ENCODE peak calls at places on chromosome 1, in nine cellular contexts. P, K, N, S, H, B, Z, Y and D are unnamed samples.

GRCh38 chr1:207459008-207459407 is 4.9 kb downstream of the CR2 start:
- DNase-seq in K (peak), Y (no peak), B (no peak), N (no peak), S (no peak), Z (no peak), H (no peak), P (no peak), D (no peak)

GRCh38 chr1:62530516-62531154 is 66.7 kb upstream of the ANGPTL3 start:
- DNase-seq in B (no peak), K (no peak), H (peak), P (peak), S (no peak), N (no peak), Y (peak), Z (no peak), D (no peak)

GRCh38 chr1:62321438-62321837 is 2.2 kb upstream of the KANK4 start:
- DNase-seq in H (peak), Z (peak), B (no peak), P (no peak), S (no peak), N (no peak), Y (no peak), K (no peak), D (no peak)

GRCh38 chr1:232937741-232938375 is 12.6 kb upstream of the NTPCR start:
- DNase-seq in S (no peak), N (peak), Z (peak), P (no peak), K (no peak), Y (no peak), H (no peak), B (no peak), D (no peak)

GRCh38 chr1:6592441-6592840 is 10.2 kb downstream of the KLHL21 start:
- DNase-seq in P (no peak), N (no peak), B (no peak), H (no peak), Z (no peak), K (no peak), S (no peak), Y (no peak), D (no peak)

GRCh38 chr1:67570473-67571143 is 114.4 kb upstream of the GADD45A start:
- DNase-seq in P (no peak), Y (peak), S (no peak), B (no peak), K (no peak), H (peak), Z (peak), N (no peak), D (no peak)

GRCh38 chr1:155081472-155082300 is 3.0 kb downstream of the EFNA3 start:
- DNase-seq in Y (no peak), S (no peak), B (no peak), N (no peak), K (peak), Z (no peak), P (no peak), H (no peak), D (no peak)

GRCh38 chr1:180182721-180183311 is 28.1 kb downstream of the QSOX1 start:
- DNase-seq in H (no peak), S (no peak), K (no peak), Z (no peak), N (peak), Y (no peak), B (no peak), P (no peak), D (no peak)

GRCh38 chr1:248811514-248812490 is 13.9 kb downstream of the SH3BP5L start:
- DNase-seq in S (no peak), K (no peak), N (no peak), H (no peak), B (no peak), Y (no peak), Z (no peak), P (no peak), D (no peak)

GRCh38 chr1:26996024-26996423 is 2.5 kb downstream of the TRNP1 start:
- DNase-seq in K (no peak), P (no peak), Y (no peak), B (no peak), Z (peak), S (no peak), H (peak), N (no peak), D (no peak)

GRCh38 chr1:29129916-29130315 is 6.2 kb upstream of the TMEM200B start:
- DNase-seq in N (no peak), Z (no peak), B (no peak), K (no peak), S (no peak), Y (no peak), H (no peak), P (no peak), D (no peak)

GRCh38 chr1:206839857-206840256 is 25.6 kb upstream of the IL20 start:
- DNase-seq in K (no peak), S (no peak), B (no peak), Y (peak), Z (peak), H (peak), N (no peak), P (no peak), D (no peak)

GRCh38 chr1:92538413-92539061 is 51.8 kb upstream of the GFI1 start:
- DNase-seq in P (no peak), N (no peak), S (no peak), Z (no peak), Y (peak), H (no peak), K (no peak), B (no peak), D (no peak)

GRCh38 chr1:51526248-51526647 is 7.2 kb upstream of the EPS15 start:
- DNase-seq in P (no peak), Y (no peak), S (no peak), H (no peak), Z (no peak), B (no peak), N (no peak), K (no peak), D (no peak)

GRCh38 chr1:2990376-2991115 is 30.7 kb upstream of the ACTRT2 start:
- DNase-seq in P (no peak), H (no peak), S (no peak), B (no peak), K (no peak), Y (no peak), Z (no peak), N (no peak), D (no peak)

GRCh38 chr1:1085911-1086841 is 12.1 kb upstream of the RNF223 start:
- DNase-seq in S (no peak), B (no peak), H (no peak), Y (no peak), K (no peak), Z (no peak), P (no peak), N (no peak), D (no peak)

GRCh38 chr1:94276900-94277581 is 39.7 kb upstream of the ARHGAP29 start:
- DNase-seq in H (peak), Y (no peak), N (no peak), Z (no peak), S (no peak), B (no peak), P (no peak), K (no peak), D (no peak)

GRCh38 chr1:85581802-85582686 is 1.5 kb downstream of the CCN1 start:
- DNase-seq in B (no peak), Y (peak), H (peak), P (no peak), S (no peak), K (no peak), Z (peak), N (no peak), D (no peak)

GRCh38 chr1:157240495-157241184 is 102.4 kb upstream of the ETV3 start:
- DNase-seq in H (no peak), P (no peak), B (no peak), N (no peak), S (no peak), K (no peak), Y (no peak), Z (no peak), D (no peak)

GRCh38 chr1:54583868-54584267 is 35.8 kb downstream of the ACOT11 start:
- DNase-seq in S (no peak), Z (no peak), Y (no peak), N (no peak), B (no peak), K (no peak), H (no peak), P (peak), D (no peak)